ENCODE peak calls at places on chromosomes 6 and 20, in seven cellular contexts. Z is neuronal stem cell, H is IMR-90, A is H9, B is H1, P is mesendoderm, K is mesenchymal stem cell. N is an unnamed sample.

GRCh38 chr6:53244532-53244931 is 95.9 kb upstream of the GCM1 start:
- DNase-seq in Z (no peak), H (no peak), A (no peak), B (no peak), P (no peak), K (no peak), N (no peak)

GRCh38 chr6:134683783-134684765 is 265.8 kb downstream of the ALDH8A1 start:
- DNase-seq in Z (no peak), H (peak), A (no peak), B (no peak), P (no peak), K (peak), N (no peak)

GRCh38 chr6:157825243-157825904 is 2.3 kb downstream of the SNX9 start:
- DNase-seq in Z (no peak), H (peak), A (no peak), B (no peak), P (no peak), K (peak), N (no peak)

GRCh38 chr20:4944518-4944917 is 56.8 kb downstream of the SLC23A2 start:
- DNase-seq in Z (no peak), H (peak), A (no peak), B (no peak), P (no peak), K (no peak), N (no peak)

GRCh38 chr20:47353697-47354387 is 2.7 kb downstream of the ZMYND8 start:
- DNase-seq in Z (no peak), H (no peak), A (no peak), B (no peak), P (no peak), K (peak), N (no peak)

GRCh38 chr6:4568138-4568537 is 208.1 kb upstream of the CDYL start:
- DNase-seq in Z (no peak), H (no peak), A (no peak), B (peak), P (no peak), K (no peak), N (no peak)

GRCh38 chr20:32638848-32639247 is 34.9 kb downstream of the C20orf203 start:
- DNase-seq in Z (no peak), H (no peak), A (no peak), B (no peak), P (no peak), K (no peak), N (no peak)

GRCh38 chr6:8017276-8017701 is 46.9 kb downstream of the BLOC1S5 start:
- DNase-seq in Z (no peak), H (no peak), A (no peak), B (no peak), P (no peak), K (no peak), N (no peak)

GRCh38 chr6:147081210-147081609 is 123.0 kb upstream of the STXBP5 start:
- DNase-seq in Z (no peak), H (no peak), A (no peak), B (no peak), P (no peak), K (no peak), N (peak)

GRCh38 chr20:38798266-38798665 is 7.2 kb upstream of the PPP1R16B start:
- DNase-seq in Z (no peak), H (no peak), A (no peak), B (no peak), P (no peak), K (no peak), N (no peak)

GRCh38 chr6:41624621-41625365 is 13.5 kb upstream of the MDFI start:
- DNase-seq in Z (no peak), H (no peak), A (no peak), B (no peak), P (no peak), K (no peak), N (no peak)

GRCh38 chr6:41621367-41621766 is 16.9 kb upstream of the MDFI start:
- DNase-seq in Z (no peak), H (no peak), A (no peak), B (no peak), P (no peak), K (no peak), N (no peak)

GRCh38 chr6:41626022-41626421 is 12.2 kb upstream of the MDFI start:
- DNase-seq in Z (no peak), H (no peak), A (no peak), B (no peak), P (no peak), K (no peak), N (no peak)

GRCh38 chr6:41625442-41625841 is 12.8 kb upstream of the MDFI start:
- DNase-seq in Z (no peak), H (no peak), A (no peak), B (no peak), P (no peak), K (no peak), N (no peak)

GRCh38 chr6:41622210-41622990 is 15.9 kb upstream of the MDFI start:
- DNase-seq in Z (no peak), H (no peak), A (no peak), B (no peak), P (no peak), K (peak), N (peak)
- H2AK5ac ChIP-seq in Z (no peak), H (no peak), A (no peak), B (no peak), P (no peak), K (no peak), N (no peak)

GRCh38 chr6:13485303-13485702 is 2.1 kb downstream of the GFOD1 start:
- DNase-seq in Z (no peak), H (no peak), A (no peak), B (no peak), P (no peak), K (no peak), N (no peak)
- H2AK5ac ChIP-seq in Z (no peak), H (peak), A (no peak), B (no peak), P (no peak), K (no peak), N (no peak)

DNA sequence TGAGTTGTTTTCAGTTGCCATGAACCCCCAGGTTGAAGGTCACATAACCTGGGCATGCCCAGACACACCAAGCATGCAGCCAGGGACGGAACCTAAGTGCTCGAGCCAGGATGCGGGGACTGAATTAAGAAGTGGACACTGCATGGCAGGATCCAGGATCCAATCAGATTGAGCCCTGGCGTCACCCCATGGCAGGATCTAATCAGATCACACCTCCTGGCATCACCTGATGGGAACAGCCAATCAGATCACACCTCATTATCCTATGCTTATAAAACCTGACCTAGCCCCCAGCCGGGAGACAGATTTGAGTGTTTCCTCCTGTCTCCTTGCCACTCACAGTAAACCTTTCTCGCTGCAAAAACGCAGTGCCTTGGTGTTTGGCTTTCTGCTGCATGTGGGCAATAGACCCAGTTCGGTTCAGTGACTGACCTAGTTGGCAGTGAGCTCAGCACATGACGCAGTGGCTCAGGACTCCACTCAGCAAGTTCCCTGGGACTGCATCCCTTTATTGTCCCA is 66.1 kb downstream of the RBM38 start:
- DNase-seq in Z (no peak), H (no peak), A (no peak), B (no peak), P (no peak), K (no peak), N (no peak)
- H2AK5ac ChIP-seq in Z (no peak), H (no peak), A (no peak), B (no peak), P (no peak), K (no peak), N (no peak)

DNA sequence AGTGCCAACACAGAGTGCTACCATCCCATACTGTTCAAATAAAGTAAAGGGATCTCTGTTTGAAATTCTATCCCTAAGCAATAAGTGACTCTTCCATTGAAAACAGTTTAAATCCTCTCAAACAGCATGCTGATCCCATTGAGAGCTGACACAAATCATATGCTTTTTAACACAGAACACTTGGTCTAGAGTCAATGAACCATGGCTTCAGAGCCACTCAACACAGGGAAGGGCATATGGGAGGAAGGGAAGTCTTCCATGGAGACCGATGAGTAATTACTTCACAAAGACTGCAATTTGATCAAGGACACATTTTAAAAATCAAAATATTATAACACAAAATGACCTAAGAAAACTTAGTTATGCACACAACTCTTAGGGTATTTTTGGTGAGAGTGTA is 1073.0 kb upstream of the MAP3K7 start:
- DNase-seq in Z (no peak), H (no peak), A (no peak), B (no peak), P (no peak), K (no peak), N (no peak)
- H2AK5ac ChIP-seq in Z (no peak), H (no peak), A (no peak), B (no peak), P (no peak), K (no peak), N (no peak)

GRCh38 chr6:160162167-160162566 is 40.6 kb downstream of the SLC22A1 start:
- DNase-seq in Z (no peak), H (no peak), A (no peak), B (no peak), P (no peak), K (no peak), N (no peak)
- H2AK5ac ChIP-seq in Z (no peak), H (no peak), A (no peak), B (no peak), P (no peak), K (no peak), N (no peak)

GRCh38 chr6:71531006-71531405 is 242.4 kb downstream of the OGFRL1 start:
- DNase-seq in Z (no peak), H (peak), A (no peak), B (no peak), P (no peak), K (no peak), N (no peak)

GRCh38 chr6:71533939-71534379 is 245.3 kb downstream of the OGFRL1 start:
- DNase-seq in Z (no peak), H (peak), A (no peak), B (no peak), P (no peak), K (peak), N (no peak)

GRCh38 chr6:71529026-71529425 is 240.4 kb downstream of the OGFRL1 start:
- DNase-seq in Z (no peak), H (no peak), A (no peak), B (no peak), P (no peak), K (no peak), N (peak)

GRCh38 chr6:71529769-71530168 is 241.2 kb downstream of the OGFRL1 start:
- DNase-seq in Z (no peak), H (no peak), A (no peak), B (no peak), P (no peak), K (no peak), N (no peak)

GRCh38 chr6:71531841-71532240 is 243.2 kb downstream of the OGFRL1 start:
- DNase-seq in Z (no peak), H (no peak), A (peak), B (no peak), P (no peak), K (no peak), N (peak)
- H2AK5ac ChIP-seq in Z (no peak), H (no peak), A (no peak), B (no peak), P (no peak), K (no peak), N (no peak)

N was measured in trophoblast cell.